ENCODE peak calls at places on chromosomes 16 and 17, in five cellular contexts. Q is body of pancreas, M is endothelial cell of umbilical vein, J is activated B cell treated with CpG ODN at 0.5 μM for 24 hours, Y is fibroblast of mammary gland. B is an unnamed sample.

GRCh38 chr17:56593741-56594527 is 435 bp downstream of the NOG start:
- DNase-seq in Q (peak; percentile 38), M (peak; percentile 57), J (peak; percentile 40), Y (peak; percentile 51), B (peak; percentile 17)

GRCh38 chr17:65287040-65287439 is 149.9 kb downstream of the RGS9 start:
- DNase-seq in Q (no peak), M (no peak), J (no peak), Y (no peak), B (no peak)

GRCh38 chr16:88904676-88905365 is 38.4 kb upstream of the PABPN1L start:
- DNase-seq in Q (no peak), M (no peak), J (no peak), Y (no peak), B (no peak)

GRCh38 chr17:7969434-7969833 is 33.0 kb upstream of the GUCY2D start:
- DNase-seq in Q (no peak), M (no peak), J (no peak), Y (peak; percentile 45), B (no peak)

GRCh38 chr17:55889271-55889670 is 138.4 kb downstream of the PCTP start:
- DNase-seq in Q (no peak), M (no peak), J (no peak), Y (peak; percentile 17), B (no peak)

GRCh38 chr17:62676952-62677596 is 49.6 kb downstream of the MRC2 start:
- DNase-seq in Q (no peak), M (no peak), J (no peak), Y (no peak), B (no peak)

GRCh38 chr17:17063546-17064122 is 21.4 kb downstream of the MPRIP start:
- DNase-seq in Q (no peak), M (no peak), J (no peak), Y (no peak), B (no peak)

GRCh38 chr17:58488428-58488890 is 251 bp upstream of the HSF5 start:
- DNase-seq in Q (no peak), M (no peak), J (no peak), Y (no peak), B (no peak)

GRCh38 chr17:79085154-79085920 is 10.7 kb downstream of the ENGASE start:
- DNase-seq in Q (no peak), M (no peak), J (no peak), Y (no peak), B (no peak)

GRCh38 chr17:2695961-2696760 is 15.4 kb downstream of the CLUH start:
- DNase-seq in Q (peak; percentile 9), M (no peak), J (peak; percentile 9), Y (no peak), B (no peak)

GRCh38 chr17:66625321-66625767 is 209.6 kb upstream of the CACNG5 start:
- DNase-seq in Q (no peak), M (peak; percentile 55), J (no peak), Y (peak; percentile 43), B (no peak)

GRCh38 chr17:51120357-51120738 is 320 bp downstream of the SPAG9 start:
- DNase-seq in Q (no peak), M (peak; percentile 55), J (no peak), Y (no peak), B (no peak)

GRCh38 chr17:13879961-13880466 is 189.3 kb upstream of the COX10 start:
- DNase-seq in Q (no peak), M (no peak), J (no peak), Y (no peak), B (no peak)

GRCh38 chr17:31390748-31391495 is 553 bp upstream of the RAB11FIP4 start:
- DNase-seq in Q (no peak), M (no peak), J (peak; percentile 26), Y (no peak), B (no peak)

GRCh38 chr17:32503251-32504165 is 16.7 kb downstream of the CDK5R1 start:
- DNase-seq in Q (no peak), M (peak; percentile 35), J (no peak), Y (no peak), B (no peak)

GRCh38 chr16:47139561-47140185 is 4.1 kb downstream of the NETO2 start:
- DNase-seq in Q (no peak), M (no peak), J (no peak), Y (peak; percentile 8), B (no peak)

GRCh38 chr16:19227643-19228042 is 57.9 kb upstream of the CLEC19A start:
- DNase-seq in Q (peak; percentile 19), M (no peak), J (no peak), Y (no peak), B (no peak)

GRCh38 chr16:67395105-67395457 is 1.8 kb upstream of the TPPP3 start:
- DNase-seq in Q (no peak), M (no peak), J (no peak), Y (no peak), B (no peak)

GRCh38 chr17:4004517-4005295 is 40.5 kb upstream of the ATP2A3 start:
- DNase-seq in Q (peak; percentile 58), M (peak; percentile 49), J (peak; percentile 77), Y (peak; percentile 12), B (peak; percentile 63)

GRCh38 chr17:18362509-18363020 is 785 bp downstream of the SHMT1 start:
- DNase-seq in Q (peak; percentile 68), M (peak; percentile 23), J (no peak), Y (peak; percentile 58), B (no peak)

GRCh38 chr17:44204453-44204882 is 4.8 kb upstream of the ATXN7L3 start:
- DNase-seq in Q (no peak), M (no peak), J (no peak), Y (peak; percentile 82), B (no peak)

GRCh38 chr17:59538195-59538909 is 27.1 kb upstream of the DHX40 start:
- DNase-seq in Q (no peak), M (no peak), J (no peak), Y (no peak), B (no peak)

GRCh38 chr16:84631153-84631466 is 13.2 kb upstream of the COTL1 start:
- DNase-seq in Q (no peak), M (no peak), J (no peak), Y (no peak), B (no peak)

GRCh38 chr17:8103549-8103948 is 14.8 kb downstream of the ALOXE3 start:
- DNase-seq in Q (no peak), M (no peak), J (no peak), Y (peak; percentile 30), B (no peak)

GRCh38 chr17:13542612-13543011 is 59.1 kb downstream of the HS3ST3A1 start:
- DNase-seq in Q (no peak), M (no peak), J (no peak), Y (no peak), B (no peak)

GRCh38 chr16:1141201-1141600 is 11.7 kb upstream of the CACNA1H start:
- DNase-seq in Q (no peak), M (no peak), J (no peak), Y (no peak), B (no peak)

GRCh38 chr16:22638393-22639206 is 127.9 kb downstream of the NPIPB5 start:
- DNase-seq in Q (no peak), M (no peak), J (no peak), Y (peak; percentile 96), B (no peak)

GRCh38 chr16:79800016-79800608 is 199.6 kb upstream of the MAF start:
- DNase-seq in Q (no peak), M (no peak), J (no peak), Y (no peak), B (no peak)

GRCh38 chr16:79882292-79882995 is 281.9 kb upstream of the MAF start:
- DNase-seq in Q (no peak), M (no peak), J (no peak), Y (no peak), B (no peak)

GRCh38 chr17:3602499-3602898 is 6.7 kb downstream of the TRPV1 start:
- DNase-seq in Q (peak; percentile 20), M (no peak), J (no peak), Y (peak; percentile 42), B (no peak)

GRCh38 chr16:51359141-51359960 is 208.3 kb upstream of the SALL1 start:
- DNase-seq in Q (no peak), M (no peak), J (no peak), Y (no peak), B (no peak)

GRCh38 chr17:75010683-75011406 is 1.6 kb upstream of the MRPL58 start:
- DNase-seq in Q (peak; percentile 40), M (peak; percentile 83), J (no peak), Y (peak; percentile 69), B (no peak)

GRCh38 chr17:53571342-53571741 is 251.4 kb upstream of the KIF2B start:
- DNase-seq in Q (no peak), M (no peak), J (no peak), Y (no peak), B (no peak)

GRCh38 chr17:53570731-53571130 is 252.0 kb upstream of the KIF2B start:
- DNase-seq in Q (no peak), M (no peak), J (no peak), Y (no peak), B (no peak)

DNA sequence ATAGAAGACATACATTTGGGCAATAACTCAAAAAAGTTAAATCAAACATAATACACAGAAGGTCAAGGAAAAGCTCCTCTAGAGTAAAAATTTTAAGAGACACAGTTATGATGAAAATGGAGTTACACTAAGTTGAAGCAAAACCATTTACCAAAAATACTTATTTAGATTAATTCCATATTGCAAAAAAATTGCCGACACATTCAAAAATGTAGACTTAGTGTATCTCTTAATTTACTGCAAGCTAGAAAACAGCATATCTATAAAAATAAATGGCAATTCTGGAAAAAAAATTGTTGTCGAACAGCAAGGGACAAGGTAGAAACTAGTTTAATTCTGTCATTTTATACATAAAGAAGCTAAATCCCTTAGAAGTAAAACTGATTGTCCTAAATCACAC is 248.7 kb upstream of the KIF2B start:
- DNase-seq in Q (no peak), M (no peak), J (no peak), Y (no peak), B (no peak)
- TF ChIP-seq CTCF in Q (no peak), M (no peak), J (no peak), Y (no peak), B (no peak)

DNA sequence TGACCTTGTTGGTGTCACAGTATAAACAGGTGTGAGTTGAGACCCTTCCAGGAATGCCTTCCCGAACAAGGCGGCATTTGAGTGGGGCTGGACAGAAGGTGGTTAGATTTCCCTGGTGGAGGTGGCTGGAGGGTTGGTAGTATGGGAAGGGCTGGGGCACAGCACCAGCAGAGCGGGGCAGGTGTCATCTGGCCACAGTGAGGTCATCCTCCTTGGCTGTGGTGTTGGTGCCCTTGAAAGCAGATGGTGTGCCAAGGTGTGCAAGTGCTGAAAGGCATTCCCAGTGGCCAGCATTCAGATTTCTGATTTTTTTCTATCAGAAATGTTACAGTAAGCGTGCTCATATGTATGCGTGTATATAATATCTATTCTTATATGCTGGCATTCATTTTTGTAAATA is 126.6 kb downstream of the LAT start:
- DNase-seq in Q (peak; percentile 29), M (no peak), J (no peak), Y (no peak), B (no peak)
- TF ChIP-seq CTCF in Q (no peak), M (no peak), J (no peak), Y (no peak), B (no peak)

GRCh38 chr16:57681950-57682728 is 12.5 kb upstream of the DRC7 start:
- DNase-seq in Q (no peak), M (no peak), J (no peak), Y (no peak), B (no peak)
- TF ChIP-seq CTCF in Q (no peak), M (no peak), J (no peak), Y (no peak), B (no peak)

DNA sequence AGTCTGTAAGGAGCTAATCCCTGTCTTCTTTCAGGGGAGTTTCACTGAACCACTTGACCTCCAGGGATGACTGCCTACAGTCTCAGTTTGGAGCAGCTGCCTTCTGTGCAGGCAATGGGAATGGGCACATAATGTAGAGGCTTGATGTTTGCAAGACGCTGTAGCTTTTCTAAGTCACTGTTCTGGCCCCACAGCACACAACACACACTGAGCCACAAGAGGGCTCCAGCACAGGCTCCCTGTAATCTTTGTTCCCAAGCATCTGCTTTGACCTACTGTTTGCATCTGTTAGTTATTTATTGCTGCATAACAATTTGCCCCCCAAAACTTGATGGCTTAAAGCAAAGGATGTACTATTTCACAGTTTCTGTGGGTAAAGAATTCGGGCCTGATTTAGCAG is 419.0 kb upstream of the ASIC2 start:
- DNase-seq in Q (no peak), M (no peak), J (no peak), Y (no peak), B (no peak)
- TF ChIP-seq CTCF in Q (no peak), M (no peak), J (no peak), Y (no peak), B (no peak)